ENCODE peak calls at places on chromosomes 5 and 9, in nine cellular contexts. H, J, E, F, D, M, I, S and V are unnamed samples.

GRCh38 chr9:18493361-18494015 is 19.5 kb downstream of the ADAMTSL1 start:
- DNase-seq in H (peak; percentile 76), J (no peak), E (no peak), F (peak; percentile 41), D (no peak), M (no peak), I (no peak), S (no peak), V (no peak)

GRCh38 chr5:154857091-154857533 is 1.3 kb upstream of the CNOT8 start:
- DNase-seq in H (no peak), J (peak; percentile 39), E (peak; percentile 61), F (no peak), D (peak; percentile 66), M (no peak), I (no peak), S (peak; percentile 9), V (peak; percentile 51)

GRCh38 chr5:158698036-158698667 is 401.6 kb downstream of the EBF1 start:
- DNase-seq in H (no peak), J (no peak), E (no peak), F (no peak), D (no peak), M (no peak), I (no peak), S (no peak), V (no peak)

GRCh38 chr5:144004751-144005150 is 165.7 kb downstream of the YIPF5 start:
- DNase-seq in H (no peak), J (no peak), E (no peak), F (no peak), D (no peak), M (no peak), I (no peak), S (no peak), V (no peak)

GRCh38 chr5:39215857-39216256 is 3.5 kb downstream of the FYB1 start:
- DNase-seq in H (no peak), J (no peak), E (no peak), F (no peak), D (no peak), M (no peak), I (no peak), S (no peak), V (no peak)

GRCh38 chr9:134834217-134834956 is 46.2 kb upstream of the FCN2 start:
- DNase-seq in H (no peak), J (no peak), E (no peak), F (no peak), D (no peak), M (no peak), I (no peak), S (no peak), V (no peak)

GRCh38 chr5:128083811-128084227 is 253 bp downstream of the SLC12A2 start:
- DNase-seq in H (no peak), J (no peak), E (no peak), F (peak; percentile 65), D (no peak), M (no peak), I (no peak), S (peak; percentile 63), V (no peak)

GRCh38 chr5:162391848-162392247 is 324.3 kb downstream of the GABRG2 start:
- DNase-seq in H (no peak), J (no peak), E (no peak), F (no peak), D (no peak), M (no peak), I (no peak), S (no peak), V (no peak)

GRCh38 chr9:106818034-106818433 is 44.9 kb upstream of the ZNF462 start:
- DNase-seq in H (no peak), J (no peak), E (no peak), F (no peak), D (no peak), M (no peak), I (no peak), S (no peak), V (no peak)

GRCh38 chr5:34486160-34486765 is 169.9 kb upstream of the RAI14 start:
- DNase-seq in H (peak; percentile 82), J (peak; percentile 44), E (peak; percentile 60), F (peak; percentile 88), D (peak; percentile 85), M (peak; percentile 30), I (peak; percentile 78), S (peak; percentile 88), V (peak; percentile 62)

GRCh38 chr9:77016111-77016525 is 3.3 kb upstream of the FOXB2 start:
- DNase-seq in H (peak; percentile 26), J (no peak), E (no peak), F (no peak), D (no peak), M (no peak), I (no peak), S (peak; percentile 16), V (no peak)

GRCh38 chr9:77673912-77674791 is 26.0 kb upstream of the GNA14 start:
- DNase-seq in H (no peak), J (no peak), E (no peak), F (no peak), D (no peak), M (no peak), I (no peak), S (no peak), V (no peak)

GRCh38 chr9:98121096-98121495 is 2.1 kb upstream of the TRIM14 start:
- DNase-seq in H (peak; percentile 85), J (no peak), E (peak; percentile 82), F (no peak), D (no peak), M (peak; percentile 27), I (peak; percentile 33), S (no peak), V (no peak)

GRCh38 chr5:11139471-11139870 is 378.4 kb upstream of the DAP start:
- DNase-seq in H (no peak), J (no peak), E (no peak), F (peak; percentile 35), D (no peak), M (no peak), I (no peak), S (no peak), V (no peak)

GRCh38 chr5:41751867-41752266 is 118.4 kb downstream of the OXCT1 start:
- DNase-seq in H (peak; percentile 13), J (no peak), E (no peak), F (no peak), D (no peak), M (no peak), I (no peak), S (no peak), V (no peak)

GRCh38 chr5:94544031-94544650 is 74.3 kb downstream of the KIAA0825 start:
- DNase-seq in H (peak; percentile 50), J (no peak), E (peak; percentile 79), F (peak; percentile 34), D (no peak), M (no peak), I (no peak), S (no peak), V (no peak)

GRCh38 chr5:85681871-85682270 is 935.9 kb upstream of the COX7C start:
- DNase-seq in H (no peak), J (no peak), E (no peak), F (no peak), D (no peak), M (no peak), I (no peak), S (no peak), V (no peak)

GRCh38 chr9:26775405-26775804 is 117.2 kb downstream of the CAAP1 start:
- DNase-seq in H (no peak), J (no peak), E (no peak), F (no peak), D (no peak), M (no peak), I (no peak), S (no peak), V (no peak)

GRCh38 chr5:142095651-142096330 is 12.8 kb upstream of the NDFIP1 start:
- DNase-seq in H (peak; percentile 33), J (peak; percentile 79), E (no peak), F (no peak), D (peak; percentile 97), M (peak; percentile 93), I (no peak), S (no peak), V (peak; percentile 77)

GRCh38 chr9:89387970-89388867 is 69.9 kb downstream of the SECISBP2 start:
- DNase-seq in H (no peak), J (no peak), E (no peak), F (no peak), D (no peak), M (no peak), I (no peak), S (no peak), V (no peak)

GRCh38 chr5:119953474-119953873 is 324.1 kb downstream of the FAM170A start:
- DNase-seq in H (no peak), J (no peak), E (no peak), F (no peak), D (no peak), M (no peak), I (no peak), S (no peak), V (no peak)

GRCh38 chr9:92727716-92728700 is 36.6 kb downstream of the BICD2 start:
- DNase-seq in H (no peak), J (no peak), E (no peak), F (no peak), D (no peak), M (no peak), I (no peak), S (no peak), V (no peak)

GRCh38 chr9:74760031-74760700 is 127.6 kb downstream of the TRPM6 start:
- DNase-seq in H (peak; percentile 95), J (no peak), E (no peak), F (peak; percentile 87), D (no peak), M (no peak), I (no peak), S (no peak), V (no peak)

GRCh38 chr5:143968071-143968878 is 156.3 kb downstream of the HMHB1 start:
- DNase-seq in H (peak; percentile 73), J (no peak), E (peak; percentile 27), F (peak; percentile 73), D (no peak), M (no peak), I (no peak), S (no peak), V (no peak)

GRCh38 chr9:93683331-93684134 is 107.1 kb downstream of the PHF2 start:
- DNase-seq in H (no peak), J (no peak), E (no peak), F (no peak), D (no peak), M (no peak), I (no peak), S (peak; percentile 0), V (no peak)

GRCh38 chr5:177980776-177981175 is 15.3 kb downstream of the PROP1 start:
- DNase-seq in H (no peak), J (no peak), E (no peak), F (no peak), D (no peak), M (no peak), I (no peak), S (no peak), V (no peak)

GRCh38 chr9:93137362-93137761 is 3.3 kb upstream of the NINJ1 start:
- DNase-seq in H (no peak), J (no peak), E (no peak), F (no peak), D (no peak), M (no peak), I (no peak), S (no peak), V (no peak)